ENCODE peak calls at places on chromosomes 6 and 20, in six cellular contexts. Q, T, C, F, G and R are unnamed samples.

GRCh38 chr6:15508363-15509330 is 154.2 kb downstream of the DTNBP1 start:
- DNase-seq in T (no peak), C (no peak), F (no peak), G (no peak), Q (no peak), R (no peak)

GRCh38 chr6:123323419-123324329 is 313.1 kb downstream of the TRDN start:
- DNase-seq in Q (peak; percentile 0), C (no peak), T (no peak), F (no peak), G (no peak), R (no peak)

GRCh38 chr6:79031821-79032590 is 46.0 kb downstream of the PHIP start:
- DNase-seq in G (peak; percentile 75), C (no peak), Q (no peak), F (no peak), T (no peak), R (no peak)

GRCh38 chr6:119158057-119158848 is 79.8 kb upstream of the FAM184A start:
- DNase-seq in C (peak; percentile 50), F (peak; percentile 75), G (no peak), Q (no peak), T (no peak), R (peak; percentile 56)

GRCh38 chr6:135909737-135910387 is 58.4 kb downstream of the PDE7B start:
- DNase-seq in Q (peak; percentile 56), F (peak; percentile 21), C (no peak), T (peak; percentile 73), G (no peak), R (no peak)

GRCh38 chr6:43880236-43881120 is 110.5 kb downstream of the VEGFA start:
- DNase-seq in F (no peak), Q (no peak), T (no peak), G (no peak), C (no peak), R (no peak)

GRCh38 chr6:37485259-37485658 is 14.4 kb downstream of the CCDC167 start:
- DNase-seq in G (no peak), C (no peak), T (no peak), F (no peak), Q (no peak), R (no peak)

GRCh38 chr6:14728396-14729024 is 517.4 kb upstream of the JARID2 start:
- DNase-seq in Q (no peak), F (peak; percentile 39), G (no peak), T (no peak), C (peak; percentile 96), R (peak; percentile 33)

GRCh38 chr20:25325997-25326396 is 64.6 kb downstream of the ABHD12 start:
- DNase-seq in G (no peak), T (no peak), F (no peak), C (no peak), Q (no peak), R (no peak)

GRCh38 chr6:129707882-129708495 is 2.0 kb downstream of the ARHGAP18 start:
- DNase-seq in F (no peak), Q (no peak), T (no peak), C (no peak), G (no peak), R (no peak)

GRCh38 chr20:32227316-32227715 is 19.6 kb downstream of the POFUT1 start:
- DNase-seq in G (no peak), T (no peak), Q (no peak), C (no peak), F (no peak), R (no peak)

GRCh38 chr20:49658508-49658907 is 55.2 kb downstream of the B4GALT5 start:
- DNase-seq in C (no peak), G (no peak), F (no peak), T (no peak), Q (no peak), R (no peak)

GRCh38 chr6:159184559-159184958 is 15.4 kb downstream of the FNDC1 start:
- DNase-seq in Q (no peak), F (no peak), C (no peak), G (no peak), T (no peak), R (no peak)

GRCh38 chr6:168115748-168116445 is 36.9 kb upstream of the FRMD1 start:
- DNase-seq in Q (no peak), G (no peak), C (peak; percentile 40), T (no peak), F (no peak), R (no peak)

GRCh38 chr20:22579119-22579427 is 5.3 kb downstream of the FOXA2 start:
- DNase-seq in T (no peak), G (no peak), C (no peak), Q (no peak), F (no peak), R (no peak)

GRCh38 chr20:58877374-58878360 is 25.2 kb downstream of the GNAS start:
- DNase-seq in C (no peak), F (no peak), T (peak; percentile 67), G (no peak), Q (no peak), R (no peak)

GRCh38 chr6:141158740-141159139 is 974.0 kb upstream of the GJE1 start:
- DNase-seq in T (no peak), C (no peak), F (no peak), G (no peak), Q (no peak), R (no peak)

GRCh38 chr6:62446647-62447316 is 160.8 kb upstream of the KHDRBS2 start:
- DNase-seq in C (no peak), G (no peak), F (no peak), Q (no peak), T (no peak), R (no peak)

GRCh38 chr6:6788394-6789020 is 200.0 kb downstream of the LY86 start:
- DNase-seq in T (no peak), G (no peak), C (peak; percentile 56), Q (no peak), F (no peak), R (no peak)

GRCh38 chr6:32092760-32093497 is 16.2 kb downstream of the TNXB start:
- DNase-seq in T (no peak), Q (no peak), F (peak; percentile 66), C (no peak), G (no peak), R (no peak)

GRCh38 chr20:50794181-50794845 is 548 bp upstream of the BCAS4 start:
- DNase-seq in C (no peak), G (no peak), T (peak; percentile 44), Q (no peak), F (peak; percentile 25), R (no peak)

GRCh38 chr20:63351811-63352591 is 9.1 kb downstream of the CHRNA4 start:
- DNase-seq in Q (no peak), T (no peak), C (no peak), G (no peak), F (peak; percentile 48), R (no peak)

GRCh38 chr6:37137881-37138568 is 31.9 kb upstream of the PIM1 start:
- DNase-seq in T (no peak), F (no peak), G (no peak), C (no peak), Q (no peak), R (no peak)

GRCh38 chr20:48275737-48276342 is 490.6 kb upstream of the SULF2 start:
- DNase-seq in C (no peak), T (no peak), G (no peak), F (no peak), Q (no peak), R (no peak)

GRCh38 chr6:166647896-166648295 is 20.8 kb upstream of the RPS6KA2 start:
- DNase-seq in G (no peak), F (no peak), T (no peak), C (no peak), Q (no peak), R (no peak)

GRCh38 chr6:138973481-138974140 is 14.4 kb downstream of the REPS1 start:
- DNase-seq in Q (no peak), F (no peak), C (no peak), T (no peak), G (no peak), R (no peak)